ENCODE peak calls at places on chromosomes 4 and X, in six cellular contexts. F, C, G, K, Q and P are unnamed samples.

GRCh38 chr4:14816592-14817273 is 185.5 kb upstream of the CPEB2 start:
- DNase-seq in F (no peak), C (no peak), G (no peak), K (peak; percentile 7), Q (no peak), P (no peak)

GRCh38 chr4:55405073-55405472 is 9.3 kb downstream of the TMEM165 start:
- DNase-seq in F (no peak), C (no peak), G (no peak), K (no peak), Q (no peak), P (no peak)

GRCh38 chr4:154911608-154912098 is 130.6 kb downstream of the RBM46 start:
- DNase-seq in F (no peak), C (no peak), G (no peak), K (no peak), Q (no peak), P (no peak)

GRCh38 chr4:148441624-148441985 is 609 bp downstream of the NR3C2 start:
- DNase-seq in F (peak; percentile 10), C (peak; percentile 46), G (no peak), K (peak; percentile 8), Q (peak; percentile 34), P (no peak)

GRCh38 chr4:7068279-7068842 is 497 bp upstream of the GRPEL1 start:
- DNase-seq in F (no peak), C (no peak), G (peak; percentile 99), K (no peak), Q (no peak), P (no peak)

GRCh38 chrX:79325263-79325958 is 41.7 kb downstream of the ITM2A start:
- DNase-seq in F (peak; percentile 11), C (no peak), G (no peak), K (peak; percentile 77), Q (peak; percentile 20), P (peak; percentile 41)

GRCh38 chr4:15197005-15197404 is 194.7 kb downstream of the CPEB2 start:
- DNase-seq in F (peak; percentile 15), C (peak; percentile 24), G (peak; percentile 21), K (peak; percentile 69), Q (peak; percentile 5), P (no peak)

GRCh38 chr4:6595897-6596537 is 21.0 kb downstream of the MAN2B2 start:
- DNase-seq in F (peak; percentile 69), C (no peak), G (no peak), K (peak; percentile 56), Q (peak; percentile 7), P (no peak)

GRCh38 chr4:75671802-75672421 is 1.3 kb downstream of the G3BP2 start:
- DNase-seq in F (no peak), C (peak; percentile 13), G (no peak), K (no peak), Q (no peak), P (no peak)

GRCh38 chr4:77712675-77713074 is 106.5 kb downstream of the CNOT6L start:
- DNase-seq in F (no peak), C (no peak), G (no peak), K (no peak), Q (no peak), P (no peak)

GRCh38 chrX:96382018-96382417 is 302.6 kb upstream of the DIAPH2 start:
- DNase-seq in F (no peak), C (no peak), G (no peak), K (no peak), Q (no peak), P (no peak)

GRCh38 chr4:8215641-8216442 is 16.8 kb downstream of the SH3TC1 start:
- DNase-seq in F (no peak), C (no peak), G (no peak), K (no peak), Q (no peak), P (no peak)

GRCh38 chr4:152099555-152099954 is 338.7 kb upstream of the GATB start:
- DNase-seq in F (no peak), C (no peak), G (no peak), K (no peak), Q (no peak), P (no peak)

GRCh38 chrX:1717326-1717725 is 102.5 kb downstream of the ASMT start:
- DNase-seq in F (no peak), C (no peak), G (no peak), K (no peak), Q (no peak), P (no peak)

GRCh38 chr4:149709640-149710039 is 106.0 kb downstream of the IQCM start:
- DNase-seq in F (no peak), C (no peak), G (no peak), K (no peak), Q (no peak), P (no peak)

GRCh38 chr4:3206439-3207100 is 42.4 kb upstream of the MSANTD1 start:
- DNase-seq in F (no peak), C (no peak), G (no peak), K (no peak), Q (no peak), P (no peak)

GRCh38 chrX:108070891-108071290 is 20.5 kb downstream of the PSMD10 start:
- DNase-seq in F (no peak), C (peak; percentile 34), G (no peak), K (no peak), Q (no peak), P (peak; percentile 10)

GRCh38 chrX:152845618-152846240 is 14.9 kb downstream of the NSDHL start:
- DNase-seq in F (no peak), C (no peak), G (no peak), K (no peak), Q (no peak), P (no peak)

GRCh38 chr4:139740531-139741041 is 75.0 kb downstream of the MGST2 start:
- DNase-seq in F (no peak), C (peak; percentile 83), G (no peak), K (no peak), Q (peak; percentile 41), P (no peak)

GRCh38 chrX:107678957-107679740 is 50.8 kb downstream of the PRPS1 start:
- DNase-seq in F (no peak), C (peak; percentile 58), G (no peak), K (no peak), Q (peak; percentile 68), P (no peak)

GRCh38 chr4:127139788-127140286 is 492.9 kb upstream of the INTU start:
- DNase-seq in F (no peak), C (no peak), G (no peak), K (peak; percentile 2), Q (no peak), P (no peak)

GRCh38 chr4:163736876-163737275 is 242.4 kb downstream of the TMA16 start:
- DNase-seq in F (no peak), C (no peak), G (no peak), K (no peak), Q (no peak), P (no peak)

GRCh38 chr4:153603258-153603657 is 80.8 kb upstream of the TLR2 start:
- DNase-seq in F (no peak), C (no peak), G (no peak), K (no peak), Q (no peak), P (no peak)

GRCh38 chr4:36979494-36979893 is 265.0 kb upstream of the NWD2 start:
- DNase-seq in F (no peak), C (no peak), G (no peak), K (no peak), Q (peak; percentile 91), P (no peak)

GRCh38 chr4:124202106-124202505 is 510.4 kb downstream of the ANKRD50 start:
- DNase-seq in F (no peak), C (peak; percentile 2), G (no peak), K (no peak), Q (peak; percentile 8), P (no peak)

GRCh38 chr4:102165584-102165983 is 179.7 kb downstream of the SLC39A8 start:
- DNase-seq in F (peak; percentile 31), C (no peak), G (no peak), K (no peak), Q (no peak), P (no peak)

GRCh38 chr4:175906397-175906796 is 94.3 kb upstream of the GPM6A start:
- DNase-seq in F (no peak), C (no peak), G (no peak), K (no peak), Q (no peak), P (no peak)

GRCh38 chrX:112614640-112615039 is 65.1 kb downstream of the LHFPL1 start:
- DNase-seq in F (peak; percentile 11), C (no peak), G (no peak), K (peak; percentile 77), Q (no peak), P (no peak)

GRCh38 chrX:133655262-133655913 is 240.1 kb upstream of the GPC4 start:
- DNase-seq in F (no peak), C (no peak), G (no peak), K (no peak), Q (no peak), P (no peak)

GRCh38 chrX:78517124-78517523 is 142.0 kb downstream of the RTL3 start:
- DNase-seq in F (no peak), C (no peak), G (no peak), K (no peak), Q (peak; percentile 2), P (no peak)

GRCh38 chr4:24805566-24805965 is 10.2 kb downstream of the SOD3 start:
- DNase-seq in F (no peak), C (no peak), G (no peak), K (no peak), Q (no peak), P (no peak)

GRCh38 chr4:48409203-48409602 is 67.9 kb downstream of the SLAIN2 start:
- DNase-seq in F (no peak), C (no peak), G (no peak), K (no peak), Q (no peak), P (no peak)

GRCh38 chr4:84957509-84958420 is 8.7 kb downstream of the WDFY3 start:
- DNase-seq in F (no peak), C (no peak), G (no peak), K (no peak), Q (no peak), P (no peak)

GRCh38 chr4:577499-578450 is 1.7 kb upstream of the TMEM271 start:
- DNase-seq in F (peak; percentile 70), C (peak; percentile 19), G (no peak), K (peak; percentile 72), Q (no peak), P (peak; percentile 28)

GRCh38 chr4:183797041-183797444 is 108.1 kb upstream of the STOX2 start:
- DNase-seq in F (peak; percentile 30), C (no peak), G (peak; percentile 14), K (no peak), Q (peak; percentile 33), P (peak; percentile 57)

GRCh38 chrX:107823456-107823855 is 2.2 kb upstream of the MID2 start:
- DNase-seq in F (no peak), C (peak; percentile 61), G (no peak), K (no peak), Q (no peak), P (no peak)

GRCh38 chr4:37799941-37800554 is 26.4 kb upstream of the PGM2 start:
- DNase-seq in F (no peak), C (no peak), G (no peak), K (no peak), Q (no peak), P (no peak)

GRCh38 chrX:500481-501010 is 113.8 kb upstream of the PPP2R3B start:
- DNase-seq in F (no peak), C (no peak), G (no peak), K (no peak), Q (no peak), P (no peak)

GRCh38 chrX:104195489-104196084 is 29.3 kb downstream of the FAM199X start:
- DNase-seq in F (no peak), C (peak; percentile 52), G (no peak), K (peak; percentile 4), Q (peak; percentile 10), P (peak; percentile 20)

GRCh38 chrX:110315541-110315940 is 2.3 kb downstream of the AMMECR1 start:
- DNase-seq in F (no peak), C (no peak), G (no peak), K (no peak), Q (no peak), P (no peak)